ENCODE peak calls at places on chromosomes 3 and 15, in five cellular contexts. One of them, this sample, is unnamed.

GRCh38 chr15:100728371-100729201 is 126.2 kb downstream of the ASB7 start:
- DNase-seq in spleen: no peak
- DNase-seq in Peyer's patch: no peak
- DNase-seq in heart right ventricle: no peak
- DNase-seq in A549: no peak
- DNase-seq in this sample: no peak

GRCh38 chr15:94168250-94168649 is 63.1 kb upstream of the MCTP2 start:
- DNase-seq in A549: peak
- DNase-seq in heart right ventricle: no peak
- DNase-seq in Peyer's patch: no peak
- DNase-seq in spleen: no peak
- DNase-seq in this sample: no peak

GRCh38 chr3:80263260-80263659 is 495.5 kb upstream of the ROBO1 start:
- DNase-seq in Peyer's patch: no peak
- DNase-seq in A549: no peak
- DNase-seq in spleen: no peak
- DNase-seq in heart right ventricle: no peak
- DNase-seq in this sample: no peak

GRCh38 chr3:43995078-43995928 is 246.4 kb upstream of the TOPAZ1 start:
- DNase-seq in Peyer's patch: peak
- DNase-seq in A549: peak
- DNase-seq in heart right ventricle: no peak
- DNase-seq in spleen: peak
- DNase-seq in this sample: no peak

GRCh38 chr3:51559266-51559907 is 20.9 kb downstream of the RAD54L2 start:
- DNase-seq in heart right ventricle: no peak
- DNase-seq in A549: no peak
- DNase-seq in spleen: no peak
- DNase-seq in Peyer's patch: no peak
- DNase-seq in this sample: no peak

GRCh38 chr3:123791073-123791370 is 93.1 kb downstream of the MYLK start:
- DNase-seq in Peyer's patch: no peak
- DNase-seq in A549: no peak
- DNase-seq in heart right ventricle: no peak
- DNase-seq in spleen: no peak
- DNase-seq in this sample: no peak

GRCh38 chr3:123042413-123042812 is 14.8 kb upstream of the SEMA5B start:
- DNase-seq in heart right ventricle: peak
- DNase-seq in Peyer's patch: no peak
- DNase-seq in A549: no peak
- DNase-seq in spleen: no peak
- DNase-seq in this sample: no peak

GRCh38 chr3:17577795-17578520 is 164.5 kb downstream of the TBC1D5 start:
- DNase-seq in heart right ventricle: no peak
- DNase-seq in spleen: no peak
- DNase-seq in Peyer's patch: no peak
- DNase-seq in A549: no peak
- DNase-seq in this sample: no peak

GRCh38 chr15:57477736-57478522 is 101.6 kb downstream of the CGNL1 start:
- DNase-seq in Peyer's patch: no peak
- DNase-seq in spleen: no peak
- DNase-seq in A549: peak
- DNase-seq in heart right ventricle: no peak
- DNase-seq in this sample: no peak

GRCh38 chr15:89781055-89781454 is 4.9 kb downstream of the MESP2 start:
- DNase-seq in Peyer's patch: peak
- DNase-seq in heart right ventricle: no peak
- DNase-seq in A549: peak
- DNase-seq in spleen: peak
- DNase-seq in this sample: no peak

GRCh38 chr3:42756681-42757213 is 16.3 kb downstream of the CCDC13 start:
- DNase-seq in A549: no peak
- DNase-seq in heart right ventricle: no peak
- DNase-seq in spleen: no peak
- DNase-seq in Peyer's patch: no peak
- DNase-seq in this sample: no peak

GRCh38 chr3:151987893-151988292 is 114.5 kb downstream of the SUCNR1 start:
- DNase-seq in Peyer's patch: no peak
- DNase-seq in spleen: no peak
- DNase-seq in A549: no peak
- DNase-seq in heart right ventricle: no peak
- DNase-seq in this sample: no peak

GRCh38 chr3:190117995-190118394 is 2.7 kb downstream of the P3H2 start:
- DNase-seq in heart right ventricle: no peak
- DNase-seq in Peyer's patch: no peak
- DNase-seq in spleen: no peak
- DNase-seq in A549: no peak
- DNase-seq in this sample: no peak

GRCh38 chr15:83039206-83039605 is 27.8 kb upstream of the C15orf40 start:
- DNase-seq in heart right ventricle: no peak
- DNase-seq in Peyer's patch: no peak
- DNase-seq in spleen: no peak
- DNase-seq in A549: no peak
- DNase-seq in this sample: no peak

GRCh38 chr3:112686360-112686759 is 45.4 kb upstream of the CCDC80 start:
- DNase-seq in spleen: no peak
- DNase-seq in A549: no peak
- DNase-seq in Peyer's patch: no peak
- DNase-seq in heart right ventricle: no peak
- DNase-seq in this sample: no peak

GRCh38 chr3:30308131-30308530 is 298.3 kb upstream of the TGFBR2 start:
- DNase-seq in A549: no peak
- DNase-seq in spleen: no peak
- DNase-seq in heart right ventricle: no peak
- DNase-seq in Peyer's patch: no peak
- DNase-seq in this sample: no peak

GRCh38 chr3:148642214-148642613 is 55.5 kb upstream of the AGTR1 start:
- DNase-seq in heart right ventricle: no peak
- DNase-seq in A549: no peak
- DNase-seq in Peyer's patch: no peak
- DNase-seq in spleen: no peak
- DNase-seq in this sample: no peak

DNA sequence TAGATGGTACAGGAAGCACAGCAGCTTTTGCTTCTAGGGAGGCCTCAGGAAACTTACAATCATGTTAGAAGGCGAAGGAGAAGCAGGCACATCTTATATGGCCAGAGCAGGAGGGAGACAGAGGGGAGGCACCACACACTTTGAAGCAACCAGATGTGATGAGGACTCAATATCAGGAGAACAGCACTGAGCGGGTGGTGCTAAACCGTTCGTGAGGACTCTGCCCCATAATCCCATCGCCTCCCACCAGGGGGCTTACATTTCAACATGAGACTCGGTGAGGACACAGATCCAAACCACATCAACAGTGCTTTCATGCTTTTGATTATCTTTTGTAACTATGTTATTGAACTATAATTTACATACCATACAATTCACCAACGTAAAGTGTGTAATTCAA is 7.6 kb upstream of the TMEM44 start:
- DNase-seq in spleen: no peak
- DNase-seq in heart right ventricle: no peak
- DNase-seq in A549: peak
- DNase-seq in Peyer's patch: no peak
- DNase-seq in this sample: no peak
- TF ChIP-seq CTCF in spleen: no peak
- TF ChIP-seq CTCF in heart right ventricle: no peak
- TF ChIP-seq CTCF in A549: no peak
- TF ChIP-seq CTCF in Peyer's patch: no peak
- TF ChIP-seq CTCF in this sample: no peak

DNA sequence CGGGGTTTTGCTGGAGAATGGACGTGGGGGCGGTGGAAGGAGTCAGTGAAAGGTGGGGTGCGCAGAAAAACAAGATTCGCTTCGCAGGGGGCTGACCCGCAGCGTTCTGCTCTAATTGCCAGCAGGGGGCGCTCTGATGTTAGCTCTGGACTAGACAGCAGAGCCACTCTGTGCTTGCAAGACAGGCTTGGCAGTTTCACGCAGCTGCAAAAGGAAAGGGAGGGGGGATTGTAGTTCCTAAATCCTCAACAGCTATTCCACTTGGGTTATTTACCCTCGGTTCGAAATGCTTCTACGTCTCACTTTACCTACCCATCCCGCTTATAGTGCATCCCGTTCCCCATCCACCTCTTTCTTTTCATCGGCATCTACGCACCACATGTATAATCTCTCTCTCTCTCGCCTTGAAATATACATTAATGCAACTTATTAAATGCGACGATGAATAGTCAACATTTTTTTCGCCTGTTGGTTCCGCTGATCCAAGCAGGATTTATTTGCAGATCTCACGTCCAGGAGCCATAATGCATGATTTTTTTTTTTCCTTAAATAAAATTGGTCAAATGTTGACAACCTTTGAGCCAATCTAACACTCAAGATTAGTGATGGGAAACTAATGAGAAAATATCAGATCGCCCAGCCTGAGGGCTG is 216.5 kb downstream of the MEIS2 start:
- DNase-seq in spleen: peak
- DNase-seq in A549: peak
- DNase-seq in heart right ventricle: peak
- DNase-seq in Peyer's patch: peak
- DNase-seq in this sample: no peak
- H3K4me3 ChIP-seq in spleen: peak
- H3K4me3 ChIP-seq in A549: peak
- H3K4me3 ChIP-seq in heart right ventricle: no peak
- H3K4me3 ChIP-seq in Peyer's patch: peak
- H3K4me3 ChIP-seq in this sample: peak

DNA sequence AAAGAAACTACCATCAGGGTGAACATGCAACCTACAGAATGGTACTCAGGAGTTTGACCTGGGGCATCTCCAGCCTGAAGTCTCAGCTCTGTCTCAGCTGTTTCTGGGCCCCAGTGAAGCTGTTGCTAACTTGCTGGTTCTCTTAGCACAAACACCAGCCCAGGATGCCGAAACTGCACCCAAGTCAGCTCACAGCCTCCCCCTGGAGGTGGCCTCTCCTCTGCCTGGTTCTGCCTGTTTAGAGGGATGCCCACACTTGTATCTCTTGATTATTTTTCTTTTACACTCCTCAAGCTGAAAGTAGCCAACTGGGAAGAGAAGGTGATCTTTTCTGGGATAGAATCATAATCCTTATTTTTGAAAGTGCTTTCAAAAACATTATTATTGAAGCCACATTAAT is 289.0 kb upstream of the RASGRP1 start:
- DNase-seq in A549: peak
- DNase-seq in spleen: no peak
- DNase-seq in Peyer's patch: no peak
- DNase-seq in heart right ventricle: no peak
- DNase-seq in this sample: no peak
- H3K27ac ChIP-seq in A549: no peak
- H3K27ac ChIP-seq in spleen: no peak
- H3K27ac ChIP-seq in Peyer's patch: no peak
- H3K27ac ChIP-seq in heart right ventricle: no peak
- H3K27ac ChIP-seq in this sample: no peak

GRCh38 chr3:852033-852432 is 240.8 kb upstream of the CNTN6 start:
- DNase-seq in Peyer's patch: no peak
- DNase-seq in spleen: no peak
- DNase-seq in A549: no peak
- DNase-seq in heart right ventricle: no peak
- DNase-seq in this sample: no peak
- TF ChIP-seq CTCF in Peyer's patch: no peak
- TF ChIP-seq CTCF in spleen: no peak
- TF ChIP-seq CTCF in A549: no peak
- TF ChIP-seq CTCF in heart right ventricle: no peak
- TF ChIP-seq CTCF in this sample: no peak